ENCODE peak calls at places on chromosomes 4 and X, in six cellular contexts. H is stimulated activated naive B cell treated with anti-CD40 and anti-IgM and Interleukin-4, amounts not matched to agents 10 μg/mL and 1 μg/mL and 100 μg/mL, for 72 hours; M is GOT3; L is activated T-cell treated with anti-CD3 and anti-CD28 coated beads for 1 hour; Y is cerebellum; B is T-helper 2 cell. I is an unnamed sample.

GRCh38 chr4:188297873-188298272 is 158.6 kb downstream of the TRIML1 start:
- DNase-seq in Y (no peak), H (no peak), B (no peak), L (no peak), M (no peak), I (no peak)

GRCh38 chr4:71752383-71753042 is 31.4 kb downstream of the GC start:
- DNase-seq in L (no peak), H (no peak), B (no peak), M (no peak), Y (no peak), I (no peak)

GRCh38 chrX:10549280-10549679 is 71.1 kb downstream of the MID1 start:
- DNase-seq in Y (peak; percentile 12), B (no peak), H (no peak), L (no peak), M (no peak), I (no peak)

GRCh38 chrX:40867352-40867751 is 132.0 kb upstream of the MED14 start:
- DNase-seq in L (no peak), M (no peak), H (no peak), Y (no peak), B (no peak), I (no peak)

GRCh38 chr4:169314906-169315305 is 44.1 kb upstream of the SH3RF1 start:
- DNase-seq in L (no peak), H (no peak), M (no peak), B (no peak), Y (no peak), I (peak; percentile 52)

GRCh38 chrX:16160729-16161128 is 6.6 kb upstream of the MAGEB17 start:
- DNase-seq in M (no peak), L (no peak), H (no peak), B (no peak), Y (no peak), I (no peak)

GRCh38 chr4:80180743-80181142 is 16.6 kb upstream of the PRDM8 start:
- DNase-seq in L (no peak), M (no peak), H (no peak), B (no peak), Y (no peak), I (no peak)

GRCh38 chr4:41797260-41797659 is 48.7 kb upstream of the PHOX2B start:
- DNase-seq in Y (no peak), H (no peak), L (no peak), M (no peak), B (no peak), I (no peak)

GRCh38 chr4:534101-534575 is 35.1 kb downstream of the PIGG start:
- DNase-seq in H (no peak), M (no peak), L (no peak), B (no peak), Y (no peak), I (no peak)

GRCh38 chr4:172844556-172844955 is 324.1 kb upstream of the GALNT7 start:
- DNase-seq in M (no peak), B (no peak), Y (no peak), L (no peak), H (no peak), I (no peak)

GRCh38 chr4:148574502-148574901 is 132.3 kb upstream of the NR3C2 start:
- DNase-seq in M (no peak), H (no peak), B (no peak), L (no peak), Y (no peak), I (no peak)

GRCh38 chr4:144894525-144894924 is 203.5 kb downstream of the ANAPC10 start:
- DNase-seq in B (no peak), Y (no peak), M (no peak), H (no peak), L (no peak), I (no peak)

GRCh38 chrX:136021160-136021559 is 35.9 kb downstream of the SLC9A6 start:
- DNase-seq in Y (no peak), B (no peak), M (no peak), L (no peak), H (no peak), I (no peak)

GRCh38 chr4:73856518-73856917 is 3.4 kb downstream of the PF4V1 start:
- DNase-seq in M (no peak), H (no peak), Y (no peak), B (no peak), L (no peak), I (no peak)

GRCh38 chr4:181008164-181008563 is 1235.0 kb upstream of the TENM3 start:
- DNase-seq in M (no peak), L (no peak), B (no peak), Y (no peak), H (no peak), I (no peak)

GRCh38 chr4:88807499-88807898 is 109.9 kb upstream of the NAP1L5 start:
- DNase-seq in M (no peak), L (no peak), B (no peak), Y (no peak), H (no peak), I (no peak)

GRCh38 chr4:68361146-68361589 is 11.3 kb upstream of the YTHDC1 start:
- DNase-seq in M (peak; percentile 3), H (no peak), B (no peak), Y (no peak), L (no peak), I (no peak)

GRCh38 chr4:180900781-180901180 is 1342.4 kb upstream of the TENM3 start:
- DNase-seq in M (no peak), B (no peak), L (no peak), Y (no peak), H (no peak), I (no peak)

GRCh38 chrX:40095588-40096394 is 2.0 kb downstream of the BCOR start:
- DNase-seq in Y (no peak), B (no peak), H (peak; percentile 21), M (no peak), L (no peak), I (no peak)

GRCh38 chrX:103107836-103108235 is 14.9 kb upstream of the NXF3 start:
- DNase-seq in L (no peak), M (no peak), Y (no peak), H (no peak), B (no peak), I (no peak)

GRCh38 chr4:100952590-100952989 is 394.7 kb downstream of the PPP3CA start:
- DNase-seq in B (no peak), H (no peak), L (no peak), M (no peak), Y (no peak), I (no peak)

GRCh38 chr4:926538-926937 is 5.6 kb downstream of the GAK start:
- DNase-seq in H (no peak), M (no peak), Y (peak; percentile 66), L (no peak), B (no peak), I (no peak)

GRCh38 chr4:94365304-94365703 is 22.7 kb upstream of the HPGDS start:
- DNase-seq in Y (no peak), M (no peak), H (no peak), L (no peak), B (no peak), I (no peak)

GRCh38 chrX:70998402-70999027 is 67.6 kb upstream of the SLC7A3 start:
- DNase-seq in Y (no peak), L (no peak), M (no peak), B (no peak), H (no peak), I (no peak)

GRCh38 chrX:153934473-153935325 is at the start of gene NAA10:
- DNase-seq in L (no peak), M (no peak), B (peak; percentile 41), Y (peak; percentile 91), H (peak; percentile 61), I (no peak)

GRCh38 chr4:76194325-76194724 is 19.3 kb downstream of the SCARB2 start:
- DNase-seq in M (no peak), H (no peak), B (no peak), L (no peak), Y (no peak), I (no peak)

I was measured in brain pericyte.